ENCODE peak calls at places on chromosome 17, in five cellular contexts. V is Calu3, K is HFF-Myc, P is cardiac muscle cell, J is pancreas. N is an unnamed sample.

GRCh38 chr17:50588391-50589111 is 28.0 kb downstream of the CACNA1G start:
- DNase-seq in V (no peak), K (no peak), J (no peak), P (peak; percentile 47), N (no peak)

GRCh38 chr17:62793919-62794665 is 14.0 kb downstream of the MARCHF10 start:
- DNase-seq in J (no peak), P (no peak), K (no peak), V (no peak), N (no peak)

GRCh38 chr17:74427048-74427762 is 4.7 kb upstream of the GPRC5C start:
- DNase-seq in J (peak; percentile 76), K (no peak), P (no peak), V (peak; percentile 71), N (no peak)

GRCh38 chr17:72502111-72502939 is 381.5 kb downstream of the SOX9 start:
- DNase-seq in K (no peak), V (no peak), P (peak; percentile 61), J (peak; percentile 53), N (no peak)

GRCh38 chr17:46117850-46118696 is 75.2 kb downstream of the KANSL1 start:
- DNase-seq in P (peak; percentile 17), K (no peak), V (no peak), J (no peak), N (no peak)

GRCh38 chr17:69525920-69526841 is 111.7 kb downstream of the MAP2K6 start:
- DNase-seq in K (peak; percentile 54), V (peak; percentile 28), P (peak; percentile 79), J (peak; percentile 28), N (peak; percentile 69)

GRCh38 chr17:28405632-28406477 is at the start of gene SLC46A1:
- DNase-seq in P (peak; percentile 37), J (peak; percentile 73), K (no peak), V (peak; percentile 64), N (no peak)

GRCh38 chr17:63249256-63250006 is 196.7 kb downstream of the CYB561 start:
- DNase-seq in K (no peak), J (no peak), V (no peak), P (peak; percentile 77), N (no peak)

GRCh38 chr17:34241062-34241461 is 14.0 kb upstream of the CCL2 start:
- DNase-seq in J (peak; percentile 59), V (no peak), K (no peak), P (peak; percentile 63), N (no peak)

GRCh38 chr17:61284174-61284573 is 115.5 kb upstream of the TBX2 start:
- DNase-seq in K (no peak), J (no peak), P (peak; percentile 65), V (no peak), N (no peak)

GRCh38 chr17:34874496-34874895 is 86.8 kb downstream of the CCT6B start:
- DNase-seq in K (no peak), P (no peak), J (no peak), V (no peak), N (no peak)

GRCh38 chr17:64447526-64447925 is 1.4 kb upstream of the MILR1 start:
- DNase-seq in J (no peak), V (no peak), K (no peak), P (no peak), N (no peak)

GRCh38 chr17:29131814-29132682 is 48.1 kb downstream of the MYO18A start:
- DNase-seq in P (peak; percentile 92), V (no peak), K (no peak), J (no peak), N (no peak)

GRCh38 chr17:39946551-39947330 is 16.1 kb upstream of the GSDMA start:
- DNase-seq in J (no peak), P (no peak), V (peak; percentile 86), K (no peak), N (no peak)

GRCh38 chr17:34820922-34821321 is 140.3 kb downstream of the CCT6B start:
- DNase-seq in J (no peak), K (no peak), V (peak; percentile 30), P (no peak), N (no peak)

GRCh38 chr17:44543905-44544523 is 13.3 kb upstream of the FZD2 start:
- DNase-seq in K (no peak), J (no peak), V (no peak), P (no peak), N (no peak)

GRCh38 chr17:44906010-44906646 is 6.9 kb upstream of the EFTUD2 start:
- DNase-seq in P (peak; percentile 89), V (no peak), J (no peak), K (peak; percentile 88), N (no peak)

GRCh38 chr17:75078097-75079022 is 9.4 kb upstream of the SLC16A5 start:
- DNase-seq in K (no peak), P (peak; percentile 65), V (peak; percentile 76), J (no peak), N (peak; percentile 68)

GRCh38 chr17:75490173-75490743 is 25.1 kb downstream of the CASKIN2 start:
- DNase-seq in J (peak; percentile 60), V (no peak), P (no peak), K (no peak), N (no peak)

GRCh38 chr17:81292450-81292849 is 2.7 kb downstream of the SLC38A10 start:
- DNase-seq in P (no peak), K (no peak), V (no peak), J (no peak), N (no peak)

GRCh38 chr17:32930512-32930911 is 2.6 kb downstream of the TMEM98 start:
- DNase-seq in K (no peak), V (no peak), J (no peak), P (no peak), N (no peak)

GRCh38 chr17:44549736-44550135 is 7.5 kb upstream of the FZD2 start:
- DNase-seq in K (no peak), J (no peak), V (no peak), P (no peak), N (no peak)

GRCh38 chr17:30347488-30347887 is 13.6 kb upstream of the TMIGD1 start:
- DNase-seq in J (no peak), K (no peak), V (no peak), P (no peak), N (no peak)

DNA sequence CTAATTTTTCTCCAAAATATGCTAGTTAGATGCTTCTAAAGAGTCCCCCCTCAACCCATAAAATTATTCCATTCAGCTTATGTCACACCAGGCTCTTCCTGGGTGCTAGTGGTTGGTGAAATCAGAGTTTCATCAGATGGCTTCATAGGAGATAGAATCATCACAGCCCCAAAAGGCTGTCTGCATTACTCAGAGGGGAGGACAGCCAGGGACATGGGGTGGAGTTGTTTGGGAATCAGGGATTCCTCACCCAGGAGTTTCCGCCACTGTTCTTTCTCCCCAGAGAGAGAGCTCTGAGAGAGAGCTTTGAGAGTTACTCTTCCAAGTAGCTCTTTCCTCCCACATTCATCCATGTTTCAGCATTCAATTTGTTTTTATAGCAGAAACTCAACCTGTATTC is 290 bp upstream of the KRT34 start:
- DNase-seq in V (no peak), J (no peak), K (no peak), P (no peak), N (no peak)
- TF ChIP-seq CTCF in V (no peak), J (no peak), K (no peak), P (no peak), N (no peak)

GRCh38 chr17:66834919-66835454 is at the start of gene CACNG5:
- DNase-seq in V (no peak), P (no peak), K (no peak), J (no peak), N (no peak)
- TF ChIP-seq CTCF in V (no peak), P (no peak), K (no peak), J (no peak), N (no peak)

DNA sequence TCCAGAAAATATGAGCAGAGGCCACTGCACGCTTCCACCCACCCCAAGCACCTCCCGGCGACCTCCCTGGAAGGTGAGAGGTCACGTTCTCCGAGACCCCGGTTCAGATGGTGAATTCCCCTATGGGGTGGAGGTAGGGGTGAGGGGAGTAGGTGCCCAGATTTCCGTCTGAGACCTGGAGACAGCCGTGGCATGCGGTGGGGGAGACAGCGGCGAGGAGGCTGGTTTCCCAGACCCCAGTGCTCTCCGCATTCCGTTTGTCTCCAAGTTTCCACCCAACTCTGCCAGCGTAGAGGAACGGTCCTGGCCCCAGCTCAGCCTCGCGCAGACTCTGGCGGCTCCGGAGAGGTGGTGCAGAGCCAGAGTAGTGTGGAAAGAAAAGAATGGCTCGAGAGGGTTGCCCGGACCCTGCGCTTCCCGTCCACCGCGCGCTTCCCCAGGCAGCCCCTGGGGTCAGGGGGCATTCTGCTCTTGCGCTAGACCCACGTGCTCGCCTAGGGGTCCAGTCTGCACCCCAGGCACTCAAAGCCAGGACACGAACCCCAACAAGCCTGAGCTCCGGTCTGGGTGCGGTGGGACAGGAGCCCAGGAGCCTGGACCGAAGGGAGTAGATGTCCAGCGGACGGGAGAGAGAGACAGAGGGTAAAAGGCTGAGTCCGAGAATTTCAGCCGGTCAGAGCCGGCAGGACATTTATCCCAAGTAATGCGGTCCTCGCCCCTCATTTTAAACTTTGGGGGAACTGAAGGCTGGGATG is 3.9 kb downstream of the PMP22 start:
- DNase-seq in V (peak; percentile 22), K (no peak), J (peak; percentile 46), P (peak; percentile 73), N (no peak)
- TF ChIP-seq CTCF in V (no peak), K (no peak), J (peak; percentile 6), P (no peak), N (no peak)

GRCh38 chr17:7801582-7801981 is 32.4 kb upstream of the KDM6B start:
- DNase-seq in P (no peak), J (no peak), K (no peak), V (no peak), N (no peak)
- TF ChIP-seq CTCF in P (no peak), J (no peak), K (no peak), V (no peak), N (no peak)